ENCODE peak calls at places on chromosomes 7 and 10, in four cellular contexts. E is GM23248, G is PC-3, R is hepatocyte. Z is an unnamed sample.

GRCh38 chr10:6494934-6495592 is 85.0 kb downstream of the PRKCQ start:
- DNase-seq in E (peak; percentile 11), G (no peak), R (no peak), Z (no peak)

GRCh38 chr10:94292448-94293118 is 70.2 kb downstream of the NOC3L start:
- DNase-seq in E (peak; percentile 80), G (peak; percentile 51), R (no peak), Z (no peak)

GRCh38 chr7:19405546-19405945 is 260.3 kb upstream of the FERD3L start:
- DNase-seq in E (peak; percentile 72), G (peak; percentile 23), R (no peak), Z (no peak)

GRCh38 chr10:74691164-74691563 is 135.2 kb upstream of the KAT6B start:
- DNase-seq in E (no peak), G (no peak), R (no peak), Z (no peak)

GRCh38 chr7:150986099-150986512 is 4.7 kb upstream of the NOS3 start:
- DNase-seq in E (peak; percentile 70), G (peak; percentile 64), R (peak; percentile 84), Z (peak; percentile 61)

GRCh38 chr7:139776486-139777303 is 1.1 kb downstream of the HIPK2 start:
- DNase-seq in E (peak; percentile 76), G (peak; percentile 16), R (peak; percentile 56), Z (peak; percentile 61)

GRCh38 chr7:157497744-157498541 is 161.1 kb downstream of the DNAJB6 start:
- DNase-seq in E (no peak), G (no peak), R (no peak), Z (no peak)

GRCh38 chr7:141231018-141231792 is 157.3 kb downstream of the TMEM178B start:
- DNase-seq in E (peak; percentile 10), G (peak; percentile 50), R (peak; percentile 63), Z (no peak)

GRCh38 chr10:47023237-47024045 is 112.2 kb downstream of the PTPN20 start:
- DNase-seq in E (peak; percentile 36), G (no peak), R (no peak), Z (no peak)

GRCh38 chr10:116947838-116948529 is 57.0 kb downstream of the SHTN1 start:
- DNase-seq in E (peak; percentile 20), G (peak; percentile 81), R (peak; percentile 22), Z (no peak)

GRCh38 chr10:20281579-20281978 is 465.3 kb downstream of the PLXDC2 start:
- DNase-seq in E (no peak), G (no peak), R (no peak), Z (no peak)

GRCh38 chr10:36670616-36671402 is 454.6 kb upstream of the ANKRD30A start:
- DNase-seq in E (peak; percentile 40), G (peak; percentile 95), R (no peak), Z (no peak)

GRCh38 chr7:115728518-115728917 is 302.0 kb downstream of the TFEC start:
- DNase-seq in E (no peak), G (no peak), R (no peak), Z (no peak)

GRCh38 chr7:77651544-77652162 is 44.6 kb upstream of the RSBN1L start:
- DNase-seq in E (peak; percentile 65), G (peak; percentile 55), R (peak; percentile 66), Z (peak; percentile 58)

GRCh38 chr7:134724606-134725005 is 54.8 kb upstream of the CALD1 start:
- DNase-seq in E (peak; percentile 70), G (peak; percentile 53), R (no peak), Z (peak; percentile 19)

GRCh38 chr10:14757996-14758395 is 16.7 kb downstream of the FAM107B start:
- DNase-seq in E (no peak), G (no peak), R (no peak), Z (no peak)

GRCh38 chr10:52308251-52309031 is 5.6 kb upstream of the DKK1 start:
- DNase-seq in E (peak; percentile 87), G (peak; percentile 94), R (peak; percentile 79), Z (peak; percentile 43)

GRCh38 chr10:17744395-17744841 is 7.6 kb upstream of the TMEM236 start:
- DNase-seq in E (no peak), G (no peak), R (no peak), Z (peak; percentile 25)

GRCh38 chr7:116809636-116810266 is 52.6 kb upstream of the CAPZA2 start:
- DNase-seq in E (peak; percentile 83), G (peak; percentile 87), R (peak; percentile 88), Z (peak; percentile 59)

GRCh38 chr7:17680943-17681351 is 259.3 kb downstream of the SNX13 start:
- DNase-seq in E (peak; percentile 65), G (peak; percentile 79), R (no peak), Z (peak; percentile 25)

GRCh38 chr7:1536768-1537630 is 6.5 kb downstream of the MAFK start:
- DNase-seq in E (peak; percentile 100), G (peak; percentile 97), R (peak; percentile 99), Z (no peak)

GRCh38 chr10:130761032-130761575 is 550.4 kb downstream of the TCERG1L start:
- DNase-seq in E (no peak), G (no peak), R (no peak), Z (no peak)

GRCh38 chr7:134996097-134996550 is 9.8 kb downstream of the AGBL3 start:
- DNase-seq in E (no peak), G (no peak), R (peak; percentile 10), Z (no peak)

GRCh38 chr10:63576501-63576900 is 55.3 kb downstream of the REEP3 start:
- DNase-seq in E (no peak), G (no peak), R (no peak), Z (no peak)

GRCh38 chr7:51253157-51253556 is 63.5 kb downstream of the COBL start:
- DNase-seq in E (no peak), G (peak; percentile 33), R (no peak), Z (no peak)

GRCh38 chr10:132532784-132533560 is 4.6 kb upstream of the INPP5A start:
- DNase-seq in E (peak; percentile 81), G (peak; percentile 96), R (no peak), Z (no peak)

GRCh38 chr10:97861351-97861750 is 11.7 kb downstream of the GOLGA7B start:
- DNase-seq in E (peak; percentile 95), G (peak; percentile 77), R (peak; percentile 55), Z (no peak)

GRCh38 chr7:28957064-28957821 is 887 bp downstream of the TRIL start:
- DNase-seq in E (peak; percentile 30), G (no peak), R (peak; percentile 36), Z (no peak)

GRCh38 chr7:28954936-28955335 is 3.2 kb downstream of the TRIL start:
- DNase-seq in E (no peak), G (no peak), R (no peak), Z (no peak)

GRCh38 chr7:28956608-28957063 is 1.5 kb downstream of the TRIL start:
- DNase-seq in E (peak; percentile 60), G (peak; percentile 76), R (peak; percentile 80), Z (no peak)

GRCh38 chr7:28955356-28955722 is 2.8 kb downstream of the TRIL start:
- DNase-seq in E (no peak), G (no peak), R (no peak), Z (no peak)

GRCh38 chr7:28955723-28956607 is 2.2 kb downstream of the TRIL start:
- DNase-seq in E (peak; percentile 66), G (peak; percentile 80), R (peak; percentile 89), Z (no peak)
- TF ChIP-seq EZH2phosphoT487 in E (no peak), G (no peak), R (no peak), Z (no peak)

GRCh38 chr10:28842321-28842720 is 165.0 kb downstream of the BAMBI start:
- DNase-seq in E (peak; percentile 36), G (peak; percentile 31), R (no peak), Z (no peak)
- TF ChIP-seq EZH2phosphoT487 in E (no peak), G (no peak), R (no peak), Z (no peak)

GRCh38 chr7:24381919-24382505 is 98.0 kb downstream of the NPY start:
- DNase-seq in E (peak; percentile 48), G (peak; percentile 47), R (peak; percentile 54), Z (peak; percentile 79)
- TF ChIP-seq EZH2phosphoT487 in E (no peak), G (no peak), R (no peak), Z (no peak)

DNA sequence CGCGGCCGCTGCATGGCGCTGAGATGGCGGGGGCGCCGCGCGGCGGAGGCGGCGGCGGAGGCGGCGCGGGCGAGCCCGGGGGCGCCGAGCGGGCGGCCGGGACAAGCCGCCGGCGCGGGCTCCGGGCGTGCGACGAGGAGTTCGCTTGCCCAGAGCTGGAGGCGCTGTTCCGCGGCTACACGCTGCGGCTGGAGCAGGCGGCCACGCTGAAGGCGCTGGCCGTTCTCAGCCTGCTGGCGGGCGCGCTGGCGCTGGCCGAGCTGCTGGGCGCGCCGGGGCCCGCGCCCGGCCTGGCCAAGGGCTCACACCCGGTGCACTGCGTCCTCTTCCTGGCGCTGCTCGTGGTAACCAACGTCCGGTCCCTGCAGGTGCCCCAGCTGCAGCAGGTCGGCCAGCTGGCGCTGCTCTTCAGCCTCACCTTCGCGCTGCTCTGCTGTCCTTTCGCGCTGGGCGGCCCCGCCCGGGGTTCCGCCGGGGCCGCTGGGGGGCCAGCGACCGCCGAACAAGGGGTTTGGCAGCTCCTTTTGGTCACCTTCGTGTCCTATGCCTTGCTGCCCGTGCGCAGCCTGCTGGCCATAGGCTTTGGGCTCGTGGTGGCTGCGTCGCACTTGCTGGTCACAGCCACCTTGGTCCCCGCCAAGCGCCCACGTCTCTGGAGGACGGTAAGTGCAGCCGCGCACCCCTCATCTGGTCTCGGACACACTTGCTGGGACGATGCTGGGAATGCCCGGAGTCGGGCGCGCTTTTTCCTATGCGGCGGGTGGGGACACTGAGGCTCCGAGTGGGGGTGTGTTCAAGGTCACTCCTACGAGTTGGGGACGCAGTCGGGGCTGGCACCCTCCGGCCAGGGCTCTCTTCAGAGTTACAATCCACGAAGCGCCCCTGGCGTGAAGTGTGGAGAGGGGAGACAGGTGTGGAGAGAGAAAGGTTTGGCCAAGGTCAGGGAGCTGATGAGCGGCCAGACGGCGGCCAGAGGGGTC is 643 bp downstream of the ADCY1 start:
- DNase-seq in E (peak; percentile 73), G (peak; percentile 44), R (peak; percentile 87), Z (no peak)
- TF ChIP-seq EZH2phosphoT487 in E (no peak), G (no peak), R (no peak), Z (no peak)

DNA sequence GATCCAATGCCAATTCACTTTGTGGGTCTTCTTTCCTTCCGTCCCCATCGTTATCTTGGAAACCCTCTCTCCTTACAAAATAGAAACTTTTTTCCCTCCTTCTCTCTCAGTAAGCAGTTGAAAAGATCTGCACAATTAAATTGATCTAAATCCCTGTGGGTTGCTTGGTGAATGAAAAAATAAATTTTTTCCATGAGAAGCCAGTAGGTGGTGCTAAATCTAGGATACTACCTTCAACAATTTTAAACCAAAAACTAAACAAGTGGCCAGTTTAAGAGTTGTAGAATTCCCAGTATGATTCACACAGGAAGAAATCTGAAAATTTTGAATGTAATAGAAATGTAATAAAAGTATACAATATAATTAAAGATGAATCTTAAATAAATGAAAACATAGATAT is 990.3 kb upstream of the ZNF722 start:
- DNase-seq in E (peak; percentile 10), G (no peak), R (no peak), Z (no peak)
- TF ChIP-seq EZH2phosphoT487 in E (no peak), G (no peak), R (no peak), Z (no peak)

GRCh38 chr7:107180378-107180777 is 11.6 kb downstream of the HBP1 start:
- DNase-seq in E (peak; percentile 62), G (peak; percentile 53), R (peak; percentile 72), Z (no peak)
- TF ChIP-seq EZH2phosphoT487 in E (no peak), G (no peak), R (no peak), Z (no peak)

GRCh38 chr7:8094164-8095140 is 125.9 kb downstream of the GLCCI1 start:
- DNase-seq in E (no peak), G (no peak), R (peak; percentile 10), Z (no peak)
- TF ChIP-seq EZH2phosphoT487 in E (no peak), G (no peak), R (no peak), Z (no peak)

Z was measured in OCI-LY7.